ENCODE peak calls at places on chromosome 20, in six cellular contexts. D is mucosa of descending colon, S is HFFc6, G is OCI-LY7, F is GM12865, E is Calu3. M is an unnamed sample.

GRCh38 chr20:11585752-11586352 is 331.8 kb upstream of the BTBD3 start:
- DNase-seq in E (peak), G (no peak), D (no peak), S (peak), F (no peak), M (no peak)

GRCh38 chr20:1383621-1384404 is 9.0 kb downstream of the FKBP1A start:
- DNase-seq in E (no peak), D (no peak), F (no peak), G (no peak), S (no peak), M (no peak)

GRCh38 chr20:34516874-34517542 is 786 bp downstream of the DYNLRB1 start:
- DNase-seq in E (peak), F (peak), S (no peak), G (peak), D (peak), M (peak)

GRCh38 chr20:19427913-19428800 is 215.7 kb downstream of the SLC24A3 start:
- DNase-seq in D (no peak), E (no peak), G (no peak), S (no peak), F (no peak), M (no peak)

GRCh38 chr20:44832724-44833123 is 22.4 kb upstream of the RIMS4 start:
- DNase-seq in F (no peak), S (no peak), D (no peak), G (peak), E (no peak), M (no peak)

GRCh38 chr20:6381887-6382286 is 259.1 kb upstream of the FERMT1 start:
- DNase-seq in F (no peak), E (peak), G (no peak), S (no peak), D (no peak), M (no peak)

GRCh38 chr20:5234978-5235377 is 81.8 kb downstream of the PROKR2 start:
- DNase-seq in D (no peak), E (no peak), S (no peak), F (no peak), G (no peak), M (no peak)

GRCh38 chr20:14576478-14576877 is 239.1 kb upstream of the FLRT3 start:
- DNase-seq in G (no peak), S (no peak), E (no peak), D (no peak), F (no peak), M (no peak)

GRCh38 chr20:40945754-40946451 is 82.7 kb upstream of the TOP1 start:
- DNase-seq in G (peak), S (peak), D (peak), F (peak), E (peak), M (peak)

GRCh38 chr20:8527998-8528397 is 395.9 kb downstream of the PLCB1 start:
- DNase-seq in F (peak), E (no peak), G (peak), D (no peak), S (peak), M (no peak)

GRCh38 chr20:4014031-4014474 is 1.3 kb downstream of the RNF24 start:
- DNase-seq in E (peak), S (peak), F (peak), D (no peak), G (peak), M (peak)

GRCh38 chr20:57089701-57090144 is 176.7 kb downstream of the BMP7 start:
- DNase-seq in D (peak), E (peak), G (peak), S (peak), F (peak), M (peak)

GRCh38 chr20:56851552-56851951 is 222.4 kb downstream of the TFAP2C start:
- DNase-seq in E (no peak), S (no peak), F (no peak), D (no peak), G (no peak), M (no peak)

GRCh38 chr20:39269031-39269461 is 306.9 kb downstream of the DHX35 start:
- DNase-seq in S (no peak), D (peak), G (peak), F (peak), E (peak), M (peak)

GRCh38 chr20:3251806-3252205 is 12.8 kb upstream of the SLC4A11 start:
- DNase-seq in S (no peak), D (no peak), G (no peak), F (no peak), E (no peak), M (no peak)

GRCh38 chr20:37529214-37529967 is 1.7 kb upstream of the BLCAP start:
- DNase-seq in S (no peak), F (no peak), D (no peak), E (no peak), G (peak), M (no peak)

GRCh38 chr20:34843421-34843820 is 18.0 kb upstream of the NCOA6 start:
- DNase-seq in D (no peak), G (no peak), E (no peak), F (no peak), S (no peak), M (no peak)

GRCh38 chr20:2507464-2507863 is 1.3 kb downstream of the ZNF343 start:
- DNase-seq in G (no peak), E (no peak), D (no peak), S (no peak), F (no peak), M (no peak)

GRCh38 chr20:38119446-38119845 is 45.6 kb downstream of the TGM2 start:
- DNase-seq in D (no peak), E (no peak), G (no peak), S (no peak), F (no peak), M (no peak)

GRCh38 chr20:47438464-47439381 is 63.0 kb upstream of the NCOA3 start:
- DNase-seq in D (no peak), F (peak), S (no peak), G (peak), E (peak), M (peak)

GRCh38 chr20:59821788-59822187 is 111.6 kb downstream of the SYCP2 start:
- DNase-seq in E (no peak), F (no peak), G (no peak), S (no peak), D (no peak), M (peak)

GRCh38 chr20:38115896-38116295 is 49.2 kb downstream of the TGM2 start:
- DNase-seq in G (no peak), F (no peak), E (no peak), D (no peak), S (no peak), M (no peak)

GRCh38 chr20:792248-792647 is 23.9 kb upstream of the SLC52A3 start:
- DNase-seq in D (no peak), E (no peak), F (no peak), S (no peak), G (no peak), M (no peak)

GRCh38 chr20:55935448-55936221 is 69.7 kb downstream of the CBLN4 start:
- DNase-seq in D (no peak), E (no peak), S (no peak), F (no peak), G (no peak), M (no peak)

GRCh38 chr20:7976015-7976414 is 35.8 kb upstream of the HAO1 start:
- DNase-seq in D (no peak), E (no peak), S (no peak), F (no peak), G (no peak), M (no peak)

GRCh38 chr20:37234254-37234581 is 27.4 kb downstream of the GHRH start:
- DNase-seq in E (no peak), F (no peak), S (no peak), D (no peak), G (no peak), M (no peak)

GRCh38 chr20:46088409-46089075 is 1.2 kb downstream of the NCOA5 start:
- DNase-seq in D (no peak), G (peak), F (peak), S (peak), E (peak), M (no peak)

GRCh38 chr20:46084805-46085792 is 4.7 kb downstream of the NCOA5 start:
- DNase-seq in D (no peak), S (peak), G (no peak), F (no peak), E (peak), M (no peak)

GRCh38 chr20:46089338-46090094 is at the start of gene NCOA5:
- DNase-seq in G (peak), D (peak), S (peak), F (peak), E (peak), M (peak)

GRCh38 chr20:46089076-46089337 is 755 bp downstream of the NCOA5 start:
- DNase-seq in S (peak), F (no peak), G (no peak), E (no peak), D (no peak), M (no peak)

DNA sequence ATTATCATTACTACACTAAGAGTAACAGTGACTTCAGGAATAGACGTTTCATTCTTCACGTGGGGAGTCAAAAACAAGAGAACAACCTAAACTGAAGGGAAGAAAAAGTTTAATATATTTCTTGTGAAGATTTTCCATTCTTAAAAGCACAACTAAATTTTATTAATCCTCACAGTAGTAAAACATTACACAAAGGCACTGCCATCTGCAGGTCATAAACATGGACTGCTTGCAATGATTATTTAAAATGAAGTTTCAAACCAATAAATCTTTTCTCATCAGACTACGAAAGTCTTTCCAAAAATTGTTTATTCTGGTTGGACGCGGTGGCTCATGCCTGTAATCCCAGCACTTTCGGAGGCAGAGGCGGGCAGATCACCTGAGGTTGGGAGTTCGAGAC is 2.6 kb downstream of the NCOA5 start:
- DNase-seq in G (peak), F (no peak), S (peak), D (no peak), E (no peak), M (no peak)
- TF ChIP-seq CTCF in G (peak), F (peak), S (peak), D (no peak), E (no peak), M (peak)

DNA sequence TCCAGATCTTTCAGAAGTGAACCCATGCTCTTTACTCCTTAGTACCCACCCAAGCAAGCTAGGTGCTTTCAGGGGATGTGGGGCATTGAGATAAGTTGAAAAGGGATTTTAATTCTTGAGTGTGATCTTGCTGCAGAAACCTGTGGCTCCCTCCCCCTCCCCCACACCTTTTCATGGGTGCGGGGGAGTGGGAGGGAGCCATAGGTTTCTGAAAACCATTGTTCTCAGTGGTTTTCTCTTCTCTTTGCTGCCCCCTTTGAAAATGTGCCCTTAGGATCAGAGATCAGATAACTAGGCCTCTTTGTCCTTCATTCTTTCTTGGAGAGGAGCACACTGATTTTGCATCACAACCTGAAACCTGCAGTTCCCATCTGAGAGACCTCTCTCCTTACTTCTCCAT is 2.4 kb downstream of the PCSK2 start:
- DNase-seq in D (no peak), F (no peak), S (no peak), E (no peak), G (no peak), M (no peak)
- TF ChIP-seq CTCF in D (no peak), F (no peak), S (no peak), E (no peak), G (no peak), M (no peak)

DNA sequence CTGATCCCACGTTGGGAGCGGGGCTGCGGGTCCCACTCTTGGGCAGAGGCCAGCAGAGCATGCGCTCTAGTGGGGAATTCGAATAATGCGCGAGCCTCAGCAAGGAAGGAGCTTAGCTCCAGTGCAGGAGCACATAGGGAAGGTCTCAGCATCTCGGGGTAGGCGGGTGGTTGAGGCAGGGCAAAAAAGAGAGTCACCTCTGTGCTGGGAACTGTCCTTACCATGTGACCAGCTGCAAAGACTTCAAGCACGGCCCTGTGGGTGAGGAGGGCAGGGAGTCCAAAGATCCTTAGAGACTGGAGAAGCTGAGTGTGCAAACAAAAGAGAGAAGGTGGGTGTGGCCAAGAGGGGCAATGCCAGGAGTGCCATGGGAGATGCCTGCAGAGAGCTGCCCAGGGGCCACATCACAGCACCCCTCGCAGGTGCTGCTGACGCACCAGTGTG is 79.2 kb upstream of the CD93 start:
- DNase-seq in F (no peak), D (peak), E (no peak), S (no peak), G (no peak), M (no peak)
- TF ChIP-seq CTCF in F (no peak), D (no peak), E (no peak), S (peak), G (no peak), M (peak)

GRCh38 chr20:62202676-62203377 is 17.3 kb downstream of the HRH3 start:
- DNase-seq in S (no peak), D (peak), E (no peak), G (no peak), F (no peak), M (no peak)

GRCh38 chr20:62202083-62202395 is 18.0 kb downstream of the HRH3 start:
- DNase-seq in F (no peak), S (peak), E (no peak), G (no peak), D (peak), M (no peak)

GRCh38 chr20:62205618-62206387 is 14.3 kb downstream of the HRH3 start:
- DNase-seq in S (no peak), G (no peak), D (peak), E (no peak), F (no peak), M (no peak)

GRCh38 chr20:62201173-62202082 is 18.6 kb downstream of the MTG2 start:
- DNase-seq in F (peak), S (no peak), E (no peak), G (peak), D (peak), M (peak)

GRCh38 chr20:62203378-62204030 is 16.6 kb downstream of the HRH3 start:
- DNase-seq in G (no peak), S (peak), E (no peak), F (no peak), D (no peak), M (no peak)
- TF ChIP-seq CTCF in G (no peak), S (no peak), E (no peak), F (no peak), D (no peak), M (no peak)

GRCh38 chr20:50477260-50477659 is 32.9 kb upstream of the PTPN1 start:
- DNase-seq in G (no peak), E (no peak), D (no peak), F (no peak), S (no peak), M (no peak)
- TF ChIP-seq CTCF in G (no peak), E (no peak), D (no peak), F (no peak), S (no peak), M (no peak)

GRCh38 chr20:53195882-53196610 is 223.9 kb downstream of the TSHZ2 start:
- DNase-seq in E (no peak), F (no peak), G (peak), S (no peak), D (no peak), M (no peak)
- TF ChIP-seq CTCF in E (no peak), F (no peak), G (peak), S (no peak), D (no peak), M (no peak)

GRCh38 chr20:52219441-52219840 is 27.9 kb upstream of the ZFP64 start:
- DNase-seq in S (no peak), E (peak), G (peak), D (no peak), F (peak), M (no peak)
- TF ChIP-seq CTCF in S (peak), E (no peak), G (peak), D (no peak), F (no peak), M (no peak)

GRCh38 chr20:61725966-61726365 is 339.7 kb downstream of the TAF4 start:
- DNase-seq in E (no peak), D (no peak), S (no peak), G (no peak), F (no peak), M (no peak)

GRCh38 chr20:61723538-61724257 is 342.0 kb downstream of the TAF4 start:
- DNase-seq in G (no peak), F (no peak), E (no peak), D (no peak), S (no peak), M (no peak)

GRCh38 chr20:61722146-61722678 is 343.5 kb downstream of the TAF4 start:
- DNase-seq in S (no peak), E (no peak), G (no peak), D (no peak), F (no peak), M (no peak)

GRCh38 chr20:61725145-61725544 is 340.5 kb downstream of the TAF4 start:
- DNase-seq in E (no peak), S (no peak), F (no peak), D (no peak), G (no peak), M (no peak)

GRCh38 chr20:61724376-61724775 is 341.3 kb downstream of the TAF4 start:
- DNase-seq in S (no peak), D (no peak), G (no peak), F (no peak), E (peak), M (no peak)
- TF ChIP-seq CTCF in S (peak), D (no peak), G (peak), F (no peak), E (peak), M (no peak)

DNA sequence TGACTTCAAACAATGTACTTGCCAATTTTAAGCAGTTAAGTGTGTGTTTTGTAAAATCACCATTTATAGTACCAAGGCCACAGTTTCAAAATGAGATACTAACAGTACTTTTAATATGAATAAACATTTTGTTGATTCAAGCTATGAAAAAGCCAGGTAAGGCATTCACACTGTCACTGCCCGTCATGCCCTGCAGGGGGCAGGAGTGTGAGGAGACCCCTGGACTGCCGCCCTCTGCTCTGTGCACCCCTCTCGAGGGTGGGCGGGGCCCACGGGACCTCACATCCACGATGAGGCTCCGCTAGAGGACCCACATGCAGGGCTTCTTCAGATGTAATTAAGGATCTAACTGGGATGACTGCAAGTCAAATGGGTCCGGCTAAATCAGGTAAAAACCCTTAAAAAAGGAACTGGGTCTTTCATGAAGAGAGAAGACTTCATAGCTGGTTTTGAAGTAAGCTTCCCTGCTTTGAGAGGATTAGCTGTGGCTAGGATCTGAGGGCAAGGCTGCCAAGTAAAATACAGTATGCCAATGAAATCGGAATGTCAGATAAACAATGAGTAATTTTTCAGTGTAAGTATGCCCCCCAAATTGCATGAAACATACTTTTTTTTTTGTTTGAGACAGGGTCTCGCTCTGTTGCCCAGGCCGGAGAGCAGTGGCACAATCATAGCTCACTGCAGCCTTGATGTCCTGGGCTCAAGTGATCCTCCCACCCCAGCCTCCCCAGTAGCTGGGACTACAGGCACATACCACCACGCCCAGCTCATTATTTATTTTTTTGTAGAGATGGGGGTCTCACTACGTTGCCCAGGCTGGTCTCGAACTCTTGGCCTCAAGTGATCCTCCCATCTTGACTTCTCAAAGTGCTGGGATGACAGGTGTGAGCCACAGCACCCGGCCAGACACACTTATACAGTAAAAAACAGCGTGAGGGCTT is 18.7 kb downstream of the DIDO1 start:
- DNase-seq in E (no peak), G (peak), D (peak), S (no peak), F (no peak), M (no peak)
- TF ChIP-seq CTCF in E (peak), G (peak), D (no peak), S (peak), F (peak), M (peak)

M was measured in GM10248.